ENCODE peak calls at places on chromosomes 13 and 19, in seven cellular contexts. K is LNCaP clone FGC, R is suprapubic skin, X is tibial nerve, Z is fibroblast of lung, A is cardiac muscle cell, S is left lung. W is an unnamed sample.

GRCh38 chr19:29845576-29846176 is 33.9 kb downstream of the CCNE1 start:
- DNase-seq in K (peak; percentile 13), R (no peak), X (no peak), Z (no peak), A (peak; percentile 29), S (no peak), W (no peak)

GRCh38 chr19:15177269-15178116 is 23.3 kb downstream of the NOTCH3 start:
- DNase-seq in K (no peak), R (no peak), X (peak; percentile 64), Z (peak; percentile 65), A (peak; percentile 78), S (peak; percentile 99), W (no peak)

GRCh38 chr13:45989607-45990006 is 62.9 kb downstream of the ZC3H13 start:
- DNase-seq in K (no peak), R (no peak), X (no peak), Z (peak; percentile 91), A (peak; percentile 73), S (no peak), W (no peak)

GRCh38 chr19:29277107-29277506 is 64.2 kb upstream of the UQCRFS1 start:
- DNase-seq in K (no peak), R (no peak), X (no peak), Z (no peak), A (peak; percentile 8), S (no peak), W (no peak)

GRCh38 chr13:38899581-38899980 is 91.0 kb downstream of the STOML3 start:
- DNase-seq in K (no peak), R (no peak), X (no peak), Z (no peak), A (no peak), S (no peak), W (no peak)

GRCh38 chr13:113917096-113917495 is 53.2 kb upstream of the GAS6 start:
- DNase-seq in K (no peak), R (peak; percentile 64), X (no peak), Z (no peak), A (no peak), S (no peak), W (peak; percentile 37)

GRCh38 chr19:912181-913079 is 589 bp downstream of the R3HDM4 start:
- DNase-seq in K (no peak), R (no peak), X (no peak), Z (no peak), A (peak; percentile 42), S (no peak), W (no peak)

GRCh38 chr19:17103177-17103576 is 27.6 kb downstream of the MYO9B start:
- DNase-seq in K (no peak), R (no peak), X (no peak), Z (peak; percentile 70), A (peak; percentile 59), S (no peak), W (no peak)

GRCh38 chr13:45167611-45168554 is 33.0 kb downstream of the KCTD4 start:
- DNase-seq in K (peak; percentile 83), R (no peak), X (no peak), Z (no peak), A (peak; percentile 13), S (no peak), W (no peak)

GRCh38 chr13:103218253-103218652 is 152.0 kb upstream of the SLC10A2 start:
- DNase-seq in K (no peak), R (no peak), X (no peak), Z (peak; percentile 49), A (no peak), S (no peak), W (no peak)

GRCh38 chr13:21637296-21637695 is 33.3 kb upstream of the MICU2 start:
- DNase-seq in K (no peak), R (no peak), X (no peak), Z (peak; percentile 14), A (peak; percentile 14), S (peak; percentile 90), W (no peak)

GRCh38 chr19:18741124-18741493 is 50.0 kb downstream of the COMP start:
- DNase-seq in K (no peak), R (no peak), X (no peak), Z (no peak), A (no peak), S (no peak), W (no peak)

GRCh38 chr19:30512748-30513389 is 140.7 kb downstream of the ZNF536 start:
- DNase-seq in K (no peak), R (no peak), X (no peak), Z (peak; percentile 3), A (no peak), S (no peak), W (no peak)

GRCh38 chr19:31784631-31785237 is 435.5 kb upstream of the TSHZ3 start:
- DNase-seq in K (no peak), R (no peak), X (peak; percentile 30), Z (peak; percentile 1), A (no peak), S (no peak), W (no peak)

GRCh38 chr13:23707674-23708073 is 137.5 kb downstream of the TNFRSF19 start:
- DNase-seq in K (no peak), R (no peak), X (no peak), Z (peak; percentile 52), A (peak; percentile 54), S (no peak), W (no peak)

GRCh38 chr13:18943273-18943672 is 238.4 kb downstream of the TUBA3C start:
- DNase-seq in K (no peak), R (no peak), X (no peak), Z (no peak), A (no peak), S (peak; percentile 67), W (no peak)

GRCh38 chr13:113670541-113670940 is 3.5 kb downstream of the GRK1 start:
- DNase-seq in K (no peak), R (no peak), X (no peak), Z (no peak), A (no peak), S (peak; percentile 65), W (no peak)

GRCh38 chr13:60642552-60642951 is 245.5 kb downstream of the TDRD3 start:
- DNase-seq in K (no peak), R (no peak), X (no peak), Z (no peak), A (peak; percentile 8), S (no peak), W (no peak)

DNA sequence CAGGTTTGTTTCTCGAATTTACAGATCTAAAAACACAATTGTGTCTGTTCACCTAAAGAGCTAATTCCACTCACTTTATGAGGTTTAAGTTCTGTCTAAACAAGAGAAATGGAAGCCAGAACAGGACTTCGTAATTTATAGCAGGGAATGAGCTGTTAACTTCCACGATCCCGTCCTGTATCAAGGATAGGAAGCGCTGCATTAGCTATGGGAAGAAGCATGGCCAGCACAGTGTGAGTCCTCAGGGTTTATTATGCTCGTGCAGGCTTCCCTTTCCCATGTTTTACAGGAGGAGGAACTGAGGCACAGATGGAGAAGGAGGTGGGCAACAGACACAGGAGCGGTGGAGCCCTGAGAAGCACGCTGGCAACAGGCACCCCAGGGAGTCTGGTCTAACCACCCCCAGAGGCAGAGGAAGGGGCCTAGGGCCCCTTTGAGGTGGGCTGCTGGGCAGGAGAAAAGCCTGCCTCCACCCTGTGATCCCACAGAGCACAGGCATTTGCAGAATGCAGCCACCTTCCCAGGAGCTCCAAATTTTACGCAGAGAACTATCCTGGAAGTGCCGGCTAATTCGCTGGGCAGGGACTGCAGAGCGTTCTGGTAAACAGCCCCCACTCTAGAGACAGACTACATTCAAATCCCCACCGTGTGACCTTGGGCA is 30.6 kb downstream of the RAB20 start:
- DNase-seq in K (no peak), R (no peak), X (no peak), Z (no peak), A (no peak), S (no peak), W (no peak)
- H3K4me3 ChIP-seq in K (no peak overlapping the region), R (no peak overlapping the region), X (no peak overlapping the region), Z (no peak overlapping the region), A (no peak overlapping the region), S (no peak overlapping the region), W (no peak overlapping the region)

DNA sequence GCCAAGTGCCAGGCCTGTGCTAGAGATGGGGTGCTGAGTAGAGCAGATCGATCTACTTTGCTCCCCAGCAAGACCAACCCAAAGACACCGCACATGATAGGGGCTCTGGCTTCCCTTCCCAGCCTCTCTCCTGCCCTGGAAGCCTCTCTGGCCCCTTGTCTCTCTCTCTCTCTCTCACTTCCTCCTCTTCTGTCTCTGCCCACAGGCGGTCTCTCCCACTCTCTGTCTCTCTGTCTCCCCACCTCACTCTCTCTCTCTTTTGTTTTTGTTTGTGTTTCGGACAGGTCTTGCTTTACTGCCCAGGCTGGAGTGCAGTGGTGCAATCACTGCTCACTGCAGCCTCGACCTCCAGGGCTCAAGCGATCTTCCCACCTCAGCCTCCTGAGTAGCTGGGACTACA is 1.3 kb downstream of the SELENOV start:
- DNase-seq in K (no peak), R (no peak), X (no peak), Z (no peak), A (no peak), S (no peak), W (no peak)
- H3K4me3 ChIP-seq in K (no peak overlapping the region), R (no peak overlapping the region), X (no peak overlapping the region), Z (no peak overlapping the region), A (peak overlapping the region; percentile 58), S (no peak overlapping the region), W (no peak overlapping the region)

DNA sequence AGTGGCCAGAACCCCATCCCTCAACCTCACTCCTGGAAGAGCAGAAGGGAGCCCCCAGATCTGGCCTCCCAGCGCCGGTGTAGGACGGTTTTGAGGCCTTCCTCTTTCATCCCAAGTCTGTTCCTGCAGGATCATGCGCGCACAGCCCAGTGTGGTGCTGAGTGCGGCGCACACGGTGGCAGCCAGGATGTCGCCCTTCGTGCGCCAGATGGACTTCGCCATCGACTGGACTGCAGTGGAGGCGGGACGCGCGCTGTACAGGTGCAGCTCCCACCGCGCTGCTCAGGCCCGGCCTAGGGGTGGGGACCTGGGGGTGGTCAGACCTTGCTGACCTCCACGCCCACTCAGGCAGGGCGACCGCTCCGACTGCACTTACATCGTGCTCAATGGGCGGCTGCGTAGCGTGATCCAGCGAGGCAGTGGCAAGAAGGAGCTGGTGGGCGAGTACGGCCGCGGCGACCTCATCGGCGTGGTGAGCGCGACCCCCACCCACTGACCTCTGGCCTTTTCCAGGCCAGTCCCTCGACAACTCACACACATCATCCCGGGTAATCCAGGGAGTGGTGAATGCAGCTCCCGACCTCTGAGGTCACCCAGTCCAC is 14.8 kb downstream of the PNPLA6 start:
- DNase-seq in K (no peak), R (peak; percentile 66), X (no peak), Z (no peak), A (no peak), S (peak; percentile 74), W (no peak)
- H3K4me3 ChIP-seq in K (no peak overlapping the region), R (no peak overlapping the region), X (no peak overlapping the region), Z (no peak overlapping the region), A (no peak overlapping the region), S (no peak overlapping the region), W (no peak overlapping the region)

GRCh38 chr19:49712397-49712859 is 21.5 kb downstream of the CPT1C start:
- DNase-seq in K (no peak), R (no peak), X (no peak), Z (peak; percentile 61), A (peak; percentile 83), S (no peak), W (no peak)
- H3K4me3 ChIP-seq in K (no peak overlapping the region), R (no peak overlapping the region), X (no peak overlapping the region), Z (no peak overlapping the region), A (no peak overlapping the region), S (no peak overlapping the region), W (no peak overlapping the region)

GRCh38 chr13:105019073-105019472 is 1516.4 kb downstream of the EFNB2 start:
- DNase-seq in K (no peak), R (no peak), X (no peak), Z (no peak), A (no peak), S (no peak), W (no peak)

GRCh38 chr13:105016266-105016665 is 1519.2 kb downstream of the EFNB2 start:
- DNase-seq in K (no peak), R (no peak), X (no peak), Z (no peak), A (no peak), S (no peak), W (no peak)
- H3K4me3 ChIP-seq in K (no peak overlapping the region), R (no peak overlapping the region), X (no peak overlapping the region), Z (no peak overlapping the region), A (no peak overlapping the region), S (no peak overlapping the region), W (no peak overlapping the region)

W was measured in ascending aorta.